ENCODE peak calls at places on chromosomes 4 and X, in four cellular contexts. Q, V, X and Y are unnamed samples.

GRCh38 chr4:133137571-133137970 is 11.5 kb upstream of the PCDH10 start:
- DNase-seq in Q (no peak), V (no peak), X (no peak), Y (no peak)

GRCh38 chrX:44400588-44400987 is 57.1 kb upstream of the EFHC2 start:
- DNase-seq in Q (no peak), V (no peak), X (no peak), Y (no peak)

GRCh38 chr4:38323141-38323634 is 340.8 kb upstream of the KLF3 start:
- DNase-seq in Q (no peak), V (no peak), X (no peak), Y (no peak)

GRCh38 chrX:93422693-93423092 is 250.7 kb downstream of the NAP1L3 start:
- DNase-seq in Q (no peak), V (no peak), X (no peak), Y (no peak)

GRCh38 chr4:152382057-152382785 is 153.7 kb downstream of the FBXW7 start:
- DNase-seq in Q (no peak), V (no peak), X (no peak), Y (no peak)

GRCh38 chrX:49042581-49043219 is 457 bp downstream of the TFE3 start:
- DNase-seq in Q (no peak), V (no peak), X (peak), Y (no peak)

GRCh38 chr4:81040175-81040659 is 9.7 kb downstream of the BMP3 start:
- DNase-seq in Q (no peak), V (no peak), X (no peak), Y (peak)

GRCh38 chrX:20530319-20530979 is 263.7 kb upstream of the RPS6KA3 start:
- DNase-seq in Q (peak), V (no peak), X (peak), Y (peak)

GRCh38 chr4:2534904-2535385 is 1.5 kb upstream of the FAM193A start:
- DNase-seq in Q (no peak), V (no peak), X (no peak), Y (no peak)

GRCh38 chrX:119990995-119991787 is 47.6 kb upstream of the NKAP start:
- DNase-seq in Q (peak), V (no peak), X (no peak), Y (no peak)

GRCh38 chr4:109079177-109079576 is 223.3 kb downstream of the COL25A1 start:
- DNase-seq in Q (no peak), V (no peak), X (no peak), Y (no peak)

GRCh38 chr4:73646117-73646516 is 25.9 kb upstream of the RASSF6 start:
- DNase-seq in Q (no peak), V (no peak), X (no peak), Y (no peak)

GRCh38 chr4:174036111-174036510 is 247.4 kb downstream of the FBXO8 start:
- DNase-seq in Q (no peak), V (no peak), X (no peak), Y (no peak)

GRCh38 chrX:129718701-129719100 is 20.1 kb upstream of the XPNPEP2 start:
- DNase-seq in Q (no peak), V (no peak), X (no peak), Y (no peak)

GRCh38 chr4:26985836-26986235 is 125.2 kb downstream of the STIM2 start:
- DNase-seq in Q (peak), V (no peak), X (no peak), Y (no peak)

GRCh38 chr4:143921160-143921559 is 15.8 kb upstream of the GYPE start:
- DNase-seq in Q (no peak), V (no peak), X (no peak), Y (no peak)

GRCh38 chr4:108117473-108118182 is 51.1 kb downstream of the LEF1 start:
- DNase-seq in Q (no peak), V (no peak), X (no peak), Y (no peak)

GRCh38 chr4:86972997-86973396 is 38.2 kb downstream of the AFF1 start:
- DNase-seq in Q (no peak), V (peak), X (no peak), Y (no peak)

GRCh38 chr4:84681488-84682274 is 98.8 kb downstream of the CDS1 start:
- DNase-seq in Q (peak), V (no peak), X (no peak), Y (no peak)

GRCh38 chr4:130077275-130077674 is 981.3 kb downstream of the C4orf33 start:
- DNase-seq in Q (no peak), V (no peak), X (no peak), Y (no peak)

GRCh38 chrX:74613350-74614192 is 853 bp downstream of the RLIM start:
- DNase-seq in Q (no peak), V (no peak), X (no peak), Y (no peak)

GRCh38 chrX:103253608-103254007 is 1.3 kb downstream of the TCEAL8 start:
- DNase-seq in Q (no peak), V (peak), X (no peak), Y (no peak)

GRCh38 chr4:8762356-8762755 is 109.3 kb downstream of the HMX1 start:
- DNase-seq in Q (no peak), V (no peak), X (no peak), Y (no peak)

GRCh38 chrX:28391528-28391927 is 195.7 kb upstream of the IL1RAPL1 start:
- DNase-seq in Q (no peak), V (no peak), X (no peak), Y (no peak)